ENCODE peak calls at places on chromosomes 16 and 17, in nine cellular contexts. One of them, this sample, is unnamed.
A peak's percentile ranks its signal among the peaks of the same experiment; 100 is the strongest.

GRCh38 chr17:77460514-77461046 is 319.8 kb downstream of the SEC14L1 start:
- DNase-seq in lower lobe of right lung: no peak
- DNase-seq in BJ: no peak
- DNase-seq in activated CD4-positive, alpha-beta T cell treated with anti-CD3 and anti-CD28 coated beads, Interleukin-2, amount 50 U/mL, for 48 hours: no peak
- DNase-seq in HEK293T: no peak
- DNase-seq in stimulated activated CD8-positive, alpha-beta memory T cell treated with anti-CD3 and anti-CD28 coated beads, Interleukin-15, amount 100 ng/mL, for 24 hours: no peak
- DNase-seq in mesendoderm: peak; percentile 57
- DNase-seq in activated naive CD8-positive, alpha-beta T cell treated with anti-CD3 and anti-CD28 coated beads, Interleukin-2, amount 10 ng/mL, durations not matched to agents 7 days and 5 days: peak; percentile 57
- DNase-seq in small intestine: no peak
- DNase-seq in this sample: no peak

GRCh38 chr16:275041-275621 is 613 bp downstream of the RGS11 start:
- DNase-seq in HEK293T: no peak
- DNase-seq in activated naive CD8-positive, alpha-beta T cell treated with anti-CD3 and anti-CD28 coated beads, Interleukin-2, amount 10 ng/mL, durations not matched to agents 7 days and 5 days: no peak
- DNase-seq in activated CD4-positive, alpha-beta T cell treated with anti-CD3 and anti-CD28 coated beads, Interleukin-2, amount 50 U/mL, for 48 hours: peak; percentile 10
- DNase-seq in small intestine: peak; percentile 53
- DNase-seq in lower lobe of right lung: no peak
- DNase-seq in mesendoderm: no peak
- DNase-seq in BJ: no peak
- DNase-seq in stimulated activated CD8-positive, alpha-beta memory T cell treated with anti-CD3 and anti-CD28 coated beads, Interleukin-15, amount 100 ng/mL, for 24 hours: no peak
- DNase-seq in this sample: no peak

GRCh38 chr16:50830698-50831097 is 88.8 kb downstream of the CYLD start:
- DNase-seq in activated naive CD8-positive, alpha-beta T cell treated with anti-CD3 and anti-CD28 coated beads, Interleukin-2, amount 10 ng/mL, durations not matched to agents 7 days and 5 days: no peak
- DNase-seq in small intestine: no peak
- DNase-seq in mesendoderm: no peak
- DNase-seq in stimulated activated CD8-positive, alpha-beta memory T cell treated with anti-CD3 and anti-CD28 coated beads, Interleukin-15, amount 100 ng/mL, for 24 hours: no peak
- DNase-seq in HEK293T: no peak
- DNase-seq in lower lobe of right lung: no peak
- DNase-seq in BJ: no peak
- DNase-seq in activated CD4-positive, alpha-beta T cell treated with anti-CD3 and anti-CD28 coated beads, Interleukin-2, amount 50 U/mL, for 48 hours: no peak
- DNase-seq in this sample: no peak

GRCh38 chr16:88956546-88957455 is 20.2 kb downstream of the CBFA2T3 start:
- DNase-seq in activated naive CD8-positive, alpha-beta T cell treated with anti-CD3 and anti-CD28 coated beads, Interleukin-2, amount 10 ng/mL, durations not matched to agents 7 days and 5 days: no peak
- DNase-seq in HEK293T: no peak
- DNase-seq in activated CD4-positive, alpha-beta T cell treated with anti-CD3 and anti-CD28 coated beads, Interleukin-2, amount 50 U/mL, for 48 hours: no peak
- DNase-seq in lower lobe of right lung: peak; percentile 38
- DNase-seq in mesendoderm: no peak
- DNase-seq in BJ: no peak
- DNase-seq in stimulated activated CD8-positive, alpha-beta memory T cell treated with anti-CD3 and anti-CD28 coated beads, Interleukin-15, amount 100 ng/mL, for 24 hours: no peak
- DNase-seq in small intestine: no peak
- DNase-seq in this sample: no peak

GRCh38 chr16:57187508-57187854 is 1.4 kb downstream of the RSPRY1 start:
- DNase-seq in activated naive CD8-positive, alpha-beta T cell treated with anti-CD3 and anti-CD28 coated beads, Interleukin-2, amount 10 ng/mL, durations not matched to agents 7 days and 5 days: no peak
- DNase-seq in activated CD4-positive, alpha-beta T cell treated with anti-CD3 and anti-CD28 coated beads, Interleukin-2, amount 50 U/mL, for 48 hours: no peak
- DNase-seq in BJ: no peak
- DNase-seq in HEK293T: no peak
- DNase-seq in small intestine: no peak
- DNase-seq in mesendoderm: no peak
- DNase-seq in stimulated activated CD8-positive, alpha-beta memory T cell treated with anti-CD3 and anti-CD28 coated beads, Interleukin-15, amount 100 ng/mL, for 24 hours: no peak
- DNase-seq in lower lobe of right lung: no peak
- DNase-seq in this sample: peak; percentile 41

GRCh38 chr17:76204277-76204676 is 36.0 kb downstream of the RNF157 start:
- DNase-seq in HEK293T: no peak
- DNase-seq in stimulated activated CD8-positive, alpha-beta memory T cell treated with anti-CD3 and anti-CD28 coated beads, Interleukin-15, amount 100 ng/mL, for 24 hours: no peak
- DNase-seq in mesendoderm: no peak
- DNase-seq in activated naive CD8-positive, alpha-beta T cell treated with anti-CD3 and anti-CD28 coated beads, Interleukin-2, amount 10 ng/mL, durations not matched to agents 7 days and 5 days: peak; percentile 17
- DNase-seq in activated CD4-positive, alpha-beta T cell treated with anti-CD3 and anti-CD28 coated beads, Interleukin-2, amount 50 U/mL, for 48 hours: no peak
- DNase-seq in BJ: peak; percentile 20
- DNase-seq in lower lobe of right lung: no peak
- DNase-seq in small intestine: no peak
- DNase-seq in this sample: peak; percentile 72

GRCh38 chr17:1555618-1556471 is 6.7 kb downstream of the PITPNA start:
- DNase-seq in BJ: no peak
- DNase-seq in stimulated activated CD8-positive, alpha-beta memory T cell treated with anti-CD3 and anti-CD28 coated beads, Interleukin-15, amount 100 ng/mL, for 24 hours: no peak
- DNase-seq in activated CD4-positive, alpha-beta T cell treated with anti-CD3 and anti-CD28 coated beads, Interleukin-2, amount 50 U/mL, for 48 hours: no peak
- DNase-seq in lower lobe of right lung: peak; percentile 64
- DNase-seq in small intestine: peak; percentile 60
- DNase-seq in mesendoderm: no peak
- DNase-seq in HEK293T: no peak
- DNase-seq in activated naive CD8-positive, alpha-beta T cell treated with anti-CD3 and anti-CD28 coated beads, Interleukin-2, amount 10 ng/mL, durations not matched to agents 7 days and 5 days: no peak
- DNase-seq in this sample: no peak

GRCh38 chr16:87880117-87880696 is 10.9 kb upstream of the SLC7A5 start:
- DNase-seq in small intestine: no peak
- DNase-seq in activated CD4-positive, alpha-beta T cell treated with anti-CD3 and anti-CD28 coated beads, Interleukin-2, amount 50 U/mL, for 48 hours: no peak
- DNase-seq in BJ: no peak
- DNase-seq in HEK293T: no peak
- DNase-seq in stimulated activated CD8-positive, alpha-beta memory T cell treated with anti-CD3 and anti-CD28 coated beads, Interleukin-15, amount 100 ng/mL, for 24 hours: no peak
- DNase-seq in lower lobe of right lung: no peak
- DNase-seq in mesendoderm: no peak
- DNase-seq in activated naive CD8-positive, alpha-beta T cell treated with anti-CD3 and anti-CD28 coated beads, Interleukin-2, amount 10 ng/mL, durations not matched to agents 7 days and 5 days: no peak
- DNase-seq in this sample: no peak

GRCh38 chr17:80827646-80828643 is 163.7 kb upstream of the CHMP6 start:
- DNase-seq in HEK293T: no peak
- DNase-seq in activated CD4-positive, alpha-beta T cell treated with anti-CD3 and anti-CD28 coated beads, Interleukin-2, amount 50 U/mL, for 48 hours: no peak
- DNase-seq in mesendoderm: peak; percentile 86
- DNase-seq in activated naive CD8-positive, alpha-beta T cell treated with anti-CD3 and anti-CD28 coated beads, Interleukin-2, amount 10 ng/mL, durations not matched to agents 7 days and 5 days: peak; percentile 22
- DNase-seq in small intestine: no peak
- DNase-seq in lower lobe of right lung: no peak
- DNase-seq in stimulated activated CD8-positive, alpha-beta memory T cell treated with anti-CD3 and anti-CD28 coated beads, Interleukin-15, amount 100 ng/mL, for 24 hours: no peak
- DNase-seq in BJ: no peak
- DNase-seq in this sample: no peak

GRCh38 chr17:74467221-74467951 is 952 bp downstream of the CD300A start:
- DNase-seq in HEK293T: no peak
- DNase-seq in small intestine: no peak
- DNase-seq in activated CD4-positive, alpha-beta T cell treated with anti-CD3 and anti-CD28 coated beads, Interleukin-2, amount 50 U/mL, for 48 hours: peak; percentile 38
- DNase-seq in lower lobe of right lung: no peak
- DNase-seq in BJ: no peak
- DNase-seq in mesendoderm: no peak
- DNase-seq in activated naive CD8-positive, alpha-beta T cell treated with anti-CD3 and anti-CD28 coated beads, Interleukin-2, amount 10 ng/mL, durations not matched to agents 7 days and 5 days: no peak
- DNase-seq in stimulated activated CD8-positive, alpha-beta memory T cell treated with anti-CD3 and anti-CD28 coated beads, Interleukin-15, amount 100 ng/mL, for 24 hours: no peak
- DNase-seq in this sample: no peak

GRCh38 chr16:49428808-49429207 is 55.2 kb downstream of the C16orf78 start:
- DNase-seq in small intestine: no peak
- DNase-seq in lower lobe of right lung: no peak
- DNase-seq in HEK293T: no peak
- DNase-seq in activated naive CD8-positive, alpha-beta T cell treated with anti-CD3 and anti-CD28 coated beads, Interleukin-2, amount 10 ng/mL, durations not matched to agents 7 days and 5 days: no peak
- DNase-seq in activated CD4-positive, alpha-beta T cell treated with anti-CD3 and anti-CD28 coated beads, Interleukin-2, amount 50 U/mL, for 48 hours: no peak
- DNase-seq in BJ: no peak
- DNase-seq in mesendoderm: no peak
- DNase-seq in stimulated activated CD8-positive, alpha-beta memory T cell treated with anti-CD3 and anti-CD28 coated beads, Interleukin-15, amount 100 ng/mL, for 24 hours: no peak
- DNase-seq in this sample: no peak

GRCh38 chr17:18139949-18140348 is 31.4 kb downstream of the MYO15A start:
- DNase-seq in mesendoderm: peak; percentile 56
- DNase-seq in activated naive CD8-positive, alpha-beta T cell treated with anti-CD3 and anti-CD28 coated beads, Interleukin-2, amount 10 ng/mL, durations not matched to agents 7 days and 5 days: no peak
- DNase-seq in HEK293T: no peak
- DNase-seq in stimulated activated CD8-positive, alpha-beta memory T cell treated with anti-CD3 and anti-CD28 coated beads, Interleukin-15, amount 100 ng/mL, for 24 hours: no peak
- DNase-seq in lower lobe of right lung: no peak
- DNase-seq in small intestine: no peak
- DNase-seq in activated CD4-positive, alpha-beta T cell treated with anti-CD3 and anti-CD28 coated beads, Interleukin-2, amount 50 U/mL, for 48 hours: no peak
- DNase-seq in BJ: no peak
- DNase-seq in this sample: no peak

GRCh38 chr16:80144191-80144590 is 396.6 kb upstream of the DYNLRB2 start:
- DNase-seq in BJ: no peak
- DNase-seq in HEK293T: no peak
- DNase-seq in activated naive CD8-positive, alpha-beta T cell treated with anti-CD3 and anti-CD28 coated beads, Interleukin-2, amount 10 ng/mL, durations not matched to agents 7 days and 5 days: no peak
- DNase-seq in lower lobe of right lung: no peak
- DNase-seq in stimulated activated CD8-positive, alpha-beta memory T cell treated with anti-CD3 and anti-CD28 coated beads, Interleukin-15, amount 100 ng/mL, for 24 hours: no peak
- DNase-seq in activated CD4-positive, alpha-beta T cell treated with anti-CD3 and anti-CD28 coated beads, Interleukin-2, amount 50 U/mL, for 48 hours: no peak
- DNase-seq in small intestine: no peak
- DNase-seq in mesendoderm: no peak
- DNase-seq in this sample: peak; percentile 27

GRCh38 chr17:46818319-46818928 is at the start of gene WNT3:
- DNase-seq in activated naive CD8-positive, alpha-beta T cell treated with anti-CD3 and anti-CD28 coated beads, Interleukin-2, amount 10 ng/mL, durations not matched to agents 7 days and 5 days: peak; percentile 61
- DNase-seq in HEK293T: no peak
- DNase-seq in small intestine: no peak
- DNase-seq in lower lobe of right lung: peak; percentile 51
- DNase-seq in stimulated activated CD8-positive, alpha-beta memory T cell treated with anti-CD3 and anti-CD28 coated beads, Interleukin-15, amount 100 ng/mL, for 24 hours: peak; percentile 18
- DNase-seq in mesendoderm: peak; percentile 97
- DNase-seq in activated CD4-positive, alpha-beta T cell treated with anti-CD3 and anti-CD28 coated beads, Interleukin-2, amount 50 U/mL, for 48 hours: peak; percentile 56
- DNase-seq in BJ: no peak
- DNase-seq in this sample: no peak

GRCh38 chr16:28140788-28141618 is 70.8 kb downstream of the XPO6 start:
- DNase-seq in small intestine: peak; percentile 76
- DNase-seq in activated CD4-positive, alpha-beta T cell treated with anti-CD3 and anti-CD28 coated beads, Interleukin-2, amount 50 U/mL, for 48 hours: peak; percentile 28
- DNase-seq in mesendoderm: no peak
- DNase-seq in lower lobe of right lung: peak; percentile 53
- DNase-seq in stimulated activated CD8-positive, alpha-beta memory T cell treated with anti-CD3 and anti-CD28 coated beads, Interleukin-15, amount 100 ng/mL, for 24 hours: no peak
- DNase-seq in activated naive CD8-positive, alpha-beta T cell treated with anti-CD3 and anti-CD28 coated beads, Interleukin-2, amount 10 ng/mL, durations not matched to agents 7 days and 5 days: peak; percentile 49
- DNase-seq in BJ: no peak
- DNase-seq in HEK293T: no peak
- DNase-seq in this sample: no peak

GRCh38 chr17:2710075-2710803 is 1.3 kb downstream of the CLUH start:
- DNase-seq in BJ: no peak
- DNase-seq in stimulated activated CD8-positive, alpha-beta memory T cell treated with anti-CD3 and anti-CD28 coated beads, Interleukin-15, amount 100 ng/mL, for 24 hours: no peak
- DNase-seq in HEK293T: no peak
- DNase-seq in activated CD4-positive, alpha-beta T cell treated with anti-CD3 and anti-CD28 coated beads, Interleukin-2, amount 50 U/mL, for 48 hours: no peak
- DNase-seq in small intestine: peak; percentile 39
- DNase-seq in lower lobe of right lung: no peak
- DNase-seq in activated naive CD8-positive, alpha-beta T cell treated with anti-CD3 and anti-CD28 coated beads, Interleukin-2, amount 10 ng/mL, durations not matched to agents 7 days and 5 days: no peak
- DNase-seq in mesendoderm: no peak
- DNase-seq in this sample: no peak

GRCh38 chr16:74291577-74292208 is 4.9 kb upstream of the PSMD7 start:
- DNase-seq in lower lobe of right lung: no peak
- DNase-seq in mesendoderm: no peak
- DNase-seq in small intestine: no peak
- DNase-seq in activated CD4-positive, alpha-beta T cell treated with anti-CD3 and anti-CD28 coated beads, Interleukin-2, amount 50 U/mL, for 48 hours: no peak
- DNase-seq in HEK293T: no peak
- DNase-seq in BJ: no peak
- DNase-seq in activated naive CD8-positive, alpha-beta T cell treated with anti-CD3 and anti-CD28 coated beads, Interleukin-2, amount 10 ng/mL, durations not matched to agents 7 days and 5 days: no peak
- DNase-seq in stimulated activated CD8-positive, alpha-beta memory T cell treated with anti-CD3 and anti-CD28 coated beads, Interleukin-15, amount 100 ng/mL, for 24 hours: no peak
- DNase-seq in this sample: no peak

GRCh38 chr16:28204622-28205021 is 7.1 kb downstream of the XPO6 start:
- DNase-seq in activated naive CD8-positive, alpha-beta T cell treated with anti-CD3 and anti-CD28 coated beads, Interleukin-2, amount 10 ng/mL, durations not matched to agents 7 days and 5 days: no peak
- DNase-seq in small intestine: no peak
- DNase-seq in lower lobe of right lung: no peak
- DNase-seq in activated CD4-positive, alpha-beta T cell treated with anti-CD3 and anti-CD28 coated beads, Interleukin-2, amount 50 U/mL, for 48 hours: no peak
- DNase-seq in mesendoderm: peak; percentile 81
- DNase-seq in stimulated activated CD8-positive, alpha-beta memory T cell treated with anti-CD3 and anti-CD28 coated beads, Interleukin-15, amount 100 ng/mL, for 24 hours: no peak
- DNase-seq in BJ: no peak
- DNase-seq in HEK293T: no peak
- DNase-seq in this sample: no peak

GRCh38 chr16:88331989-88332920 is 50.5 kb upstream of the ZNF469 start:
- DNase-seq in lower lobe of right lung: no peak
- DNase-seq in activated naive CD8-positive, alpha-beta T cell treated with anti-CD3 and anti-CD28 coated beads, Interleukin-2, amount 10 ng/mL, durations not matched to agents 7 days and 5 days: no peak
- DNase-seq in activated CD4-positive, alpha-beta T cell treated with anti-CD3 and anti-CD28 coated beads, Interleukin-2, amount 50 U/mL, for 48 hours: no peak
- DNase-seq in small intestine: no peak
- DNase-seq in BJ: peak; percentile 99
- DNase-seq in mesendoderm: peak; percentile 8
- DNase-seq in stimulated activated CD8-positive, alpha-beta memory T cell treated with anti-CD3 and anti-CD28 coated beads, Interleukin-15, amount 100 ng/mL, for 24 hours: no peak
- DNase-seq in HEK293T: no peak
- DNase-seq in this sample: peak; percentile 97

GRCh38 chr17:80619535-80620235 is 75.0 kb downstream of the RPTOR start:
- DNase-seq in activated naive CD8-positive, alpha-beta T cell treated with anti-CD3 and anti-CD28 coated beads, Interleukin-2, amount 10 ng/mL, durations not matched to agents 7 days and 5 days: no peak
- DNase-seq in HEK293T: no peak
- DNase-seq in stimulated activated CD8-positive, alpha-beta memory T cell treated with anti-CD3 and anti-CD28 coated beads, Interleukin-15, amount 100 ng/mL, for 24 hours: no peak
- DNase-seq in activated CD4-positive, alpha-beta T cell treated with anti-CD3 and anti-CD28 coated beads, Interleukin-2, amount 50 U/mL, for 48 hours: no peak
- DNase-seq in small intestine: no peak
- DNase-seq in BJ: no peak
- DNase-seq in lower lobe of right lung: no peak
- DNase-seq in mesendoderm: peak; percentile 92
- DNase-seq in this sample: peak; percentile 82

GRCh38 chr17:48250949-48251348 is 143.4 kb downstream of the SNX11 start:
- DNase-seq in stimulated activated CD8-positive, alpha-beta memory T cell treated with anti-CD3 and anti-CD28 coated beads, Interleukin-15, amount 100 ng/mL, for 24 hours: no peak
- DNase-seq in activated naive CD8-positive, alpha-beta T cell treated with anti-CD3 and anti-CD28 coated beads, Interleukin-2, amount 10 ng/mL, durations not matched to agents 7 days and 5 days: no peak
- DNase-seq in HEK293T: no peak
- DNase-seq in activated CD4-positive, alpha-beta T cell treated with anti-CD3 and anti-CD28 coated beads, Interleukin-2, amount 50 U/mL, for 48 hours: no peak
- DNase-seq in mesendoderm: no peak
- DNase-seq in BJ: no peak
- DNase-seq in lower lobe of right lung: no peak
- DNase-seq in small intestine: no peak
- DNase-seq in this sample: no peak

GRCh38 chr17:10107320-10108165 is 90.9 kb downstream of the GAS7 start:
- DNase-seq in small intestine: no peak
- DNase-seq in activated naive CD8-positive, alpha-beta T cell treated with anti-CD3 and anti-CD28 coated beads, Interleukin-2, amount 10 ng/mL, durations not matched to agents 7 days and 5 days: no peak
- DNase-seq in stimulated activated CD8-positive, alpha-beta memory T cell treated with anti-CD3 and anti-CD28 coated beads, Interleukin-15, amount 100 ng/mL, for 24 hours: no peak
- DNase-seq in BJ: no peak
- DNase-seq in mesendoderm: no peak
- DNase-seq in lower lobe of right lung: peak; percentile 89
- DNase-seq in HEK293T: no peak
- DNase-seq in activated CD4-positive, alpha-beta T cell treated with anti-CD3 and anti-CD28 coated beads, Interleukin-2, amount 50 U/mL, for 48 hours: no peak
- DNase-seq in this sample: no peak

GRCh38 chr16:69404275-69404805 is 18.5 kb upstream of the TERF2 start:
- DNase-seq in HEK293T: no peak
- DNase-seq in mesendoderm: peak; percentile 23
- DNase-seq in stimulated activated CD8-positive, alpha-beta memory T cell treated with anti-CD3 and anti-CD28 coated beads, Interleukin-15, amount 100 ng/mL, for 24 hours: no peak
- DNase-seq in BJ: no peak
- DNase-seq in lower lobe of right lung: no peak
- DNase-seq in activated CD4-positive, alpha-beta T cell treated with anti-CD3 and anti-CD28 coated beads, Interleukin-2, amount 50 U/mL, for 48 hours: no peak
- DNase-seq in activated naive CD8-positive, alpha-beta T cell treated with anti-CD3 and anti-CD28 coated beads, Interleukin-2, amount 10 ng/mL, durations not matched to agents 7 days and 5 days: no peak
- DNase-seq in small intestine: peak; percentile 79
- DNase-seq in this sample: peak; percentile 85

GRCh38 chr16:54584121-54584520 is 297.5 kb upstream of the IRX3 start:
- DNase-seq in activated naive CD8-positive, alpha-beta T cell treated with anti-CD3 and anti-CD28 coated beads, Interleukin-2, amount 10 ng/mL, durations not matched to agents 7 days and 5 days: no peak
- DNase-seq in stimulated activated CD8-positive, alpha-beta memory T cell treated with anti-CD3 and anti-CD28 coated beads, Interleukin-15, amount 100 ng/mL, for 24 hours: no peak
- DNase-seq in BJ: no peak
- DNase-seq in activated CD4-positive, alpha-beta T cell treated with anti-CD3 and anti-CD28 coated beads, Interleukin-2, amount 50 U/mL, for 48 hours: no peak
- DNase-seq in lower lobe of right lung: no peak
- DNase-seq in mesendoderm: no peak
- DNase-seq in HEK293T: no peak
- DNase-seq in small intestine: no peak
- DNase-seq in this sample: no peak

GRCh38 chr17:77281024-77281903 is 140.5 kb downstream of the SEC14L1 start:
- DNase-seq in BJ: no peak
- DNase-seq in activated naive CD8-positive, alpha-beta T cell treated with anti-CD3 and anti-CD28 coated beads, Interleukin-2, amount 10 ng/mL, durations not matched to agents 7 days and 5 days: peak; percentile 84
- DNase-seq in stimulated activated CD8-positive, alpha-beta memory T cell treated with anti-CD3 and anti-CD28 coated beads, Interleukin-15, amount 100 ng/mL, for 24 hours: peak; percentile 7
- DNase-seq in small intestine: peak; percentile 74
- DNase-seq in activated CD4-positive, alpha-beta T cell treated with anti-CD3 and anti-CD28 coated beads, Interleukin-2, amount 50 U/mL, for 48 hours: peak; percentile 49
- DNase-seq in lower lobe of right lung: peak; percentile 77
- DNase-seq in mesendoderm: peak; percentile 72
- DNase-seq in HEK293T: peak; percentile 90
- DNase-seq in this sample: no peak

GRCh38 chr17:82494236-82495055 is 25.1 kb upstream of the FOXK2 start:
- DNase-seq in activated CD4-positive, alpha-beta T cell treated with anti-CD3 and anti-CD28 coated beads, Interleukin-2, amount 50 U/mL, for 48 hours: peak; percentile 88
- DNase-seq in HEK293T: peak; percentile 91
- DNase-seq in BJ: peak; percentile 77
- DNase-seq in small intestine: peak; percentile 56
- DNase-seq in activated naive CD8-positive, alpha-beta T cell treated with anti-CD3 and anti-CD28 coated beads, Interleukin-2, amount 10 ng/mL, durations not matched to agents 7 days and 5 days: peak; percentile 92
- DNase-seq in stimulated activated CD8-positive, alpha-beta memory T cell treated with anti-CD3 and anti-CD28 coated beads, Interleukin-15, amount 100 ng/mL, for 24 hours: peak; percentile 78
- DNase-seq in mesendoderm: peak; percentile 99
- DNase-seq in lower lobe of right lung: peak; percentile 87
- DNase-seq in this sample: peak; percentile 77

GRCh38 chr17:1274243-1274608 is 4.0 kb downstream of the BHLHA9 start:
- DNase-seq in activated CD4-positive, alpha-beta T cell treated with anti-CD3 and anti-CD28 coated beads, Interleukin-2, amount 50 U/mL, for 48 hours: no peak
- DNase-seq in stimulated activated CD8-positive, alpha-beta memory T cell treated with anti-CD3 and anti-CD28 coated beads, Interleukin-15, amount 100 ng/mL, for 24 hours: no peak
- DNase-seq in activated naive CD8-positive, alpha-beta T cell treated with anti-CD3 and anti-CD28 coated beads, Interleukin-2, amount 10 ng/mL, durations not matched to agents 7 days and 5 days: no peak
- DNase-seq in small intestine: no peak
- DNase-seq in mesendoderm: no peak
- DNase-seq in lower lobe of right lung: no peak
- DNase-seq in HEK293T: no peak
- DNase-seq in BJ: no peak
- DNase-seq in this sample: no peak

GRCh38 chr16:28486266-28486665 is 5.6 kb downstream of the CLN3 start:
- DNase-seq in mesendoderm: no peak
- DNase-seq in HEK293T: no peak
- DNase-seq in activated CD4-positive, alpha-beta T cell treated with anti-CD3 and anti-CD28 coated beads, Interleukin-2, amount 50 U/mL, for 48 hours: no peak
- DNase-seq in stimulated activated CD8-positive, alpha-beta memory T cell treated with anti-CD3 and anti-CD28 coated beads, Interleukin-15, amount 100 ng/mL, for 24 hours: no peak
- DNase-seq in lower lobe of right lung: no peak
- DNase-seq in BJ: no peak
- DNase-seq in small intestine: no peak
- DNase-seq in activated naive CD8-positive, alpha-beta T cell treated with anti-CD3 and anti-CD28 coated beads, Interleukin-2, amount 10 ng/mL, durations not matched to agents 7 days and 5 days: no peak
- DNase-seq in this sample: no peak

GRCh38 chr17:7463368-7463846 is 16.0 kb downstream of the ZBTB4 start:
- DNase-seq in activated naive CD8-positive, alpha-beta T cell treated with anti-CD3 and anti-CD28 coated beads, Interleukin-2, amount 10 ng/mL, durations not matched to agents 7 days and 5 days: no peak
- DNase-seq in HEK293T: no peak
- DNase-seq in mesendoderm: no peak
- DNase-seq in stimulated activated CD8-positive, alpha-beta memory T cell treated with anti-CD3 and anti-CD28 coated beads, Interleukin-15, amount 100 ng/mL, for 24 hours: no peak
- DNase-seq in BJ: no peak
- DNase-seq in small intestine: no peak
- DNase-seq in lower lobe of right lung: no peak
- DNase-seq in activated CD4-positive, alpha-beta T cell treated with anti-CD3 and anti-CD28 coated beads, Interleukin-2, amount 50 U/mL, for 48 hours: no peak
- DNase-seq in this sample: no peak

This sample was measured in renal cortical epithelial cell.